ENCODE peak calls at places on chromosomes 13 and 19, in four cellular contexts. U is foreskin fibroblast, Y is BE2C, N is A549. Q is an unnamed sample.

GRCh38 chr13:114048463-114048862 is 74.6 kb upstream of the C13orf46 start:
- DNase-seq in Y (no peak), U (no peak), N (no peak), Q (no peak)

GRCh38 chr19:33426621-33427475 is 53.3 kb downstream of the CEBPG start:
- DNase-seq in Y (peak; percentile 4), N (no peak), U (no peak), Q (no peak)

GRCh38 chr13:111230385-111230930 is 90.0 kb upstream of the TEX29 start:
- DNase-seq in N (no peak), U (no peak), Y (no peak), Q (no peak)

GRCh38 chr19:39676004-39676403 is 20.3 kb downstream of the LGALS16 start:
- DNase-seq in U (no peak), N (peak; percentile 37), Y (no peak), Q (no peak)

GRCh38 chr19:4474504-4475136 is 2.5 kb downstream of the HDGFL2 start:
- DNase-seq in U (peak; percentile 37), Y (peak; percentile 89), N (no peak), Q (no peak)

GRCh38 chr19:4371209-4371897 is 28.0 kb downstream of the MPND start:
- DNase-seq in Y (no peak), N (no peak), U (no peak), Q (no peak)

GRCh38 chr13:64397699-64398098 is 2832.4 kb downstream of the PCDH9 start:
- DNase-seq in U (peak; percentile 0), N (no peak), Y (no peak), Q (no peak)

GRCh38 chr19:18046066-18046718 is 38.2 kb downstream of the ARRDC2 start:
- DNase-seq in N (peak; percentile 54), U (peak; percentile 84), Y (no peak), Q (peak; percentile 53)

GRCh38 chr13:33642374-33643065 is 175.4 kb upstream of the RFC3 start:
- DNase-seq in Y (no peak), N (peak; percentile 87), U (peak; percentile 82), Q (peak; percentile 34)

GRCh38 chr13:33717775-33718174 is 100.2 kb upstream of the RFC3 start:
- DNase-seq in U (peak; percentile 6), N (no peak), Y (no peak), Q (no peak)

GRCh38 chr19:43425567-43426392 is 11.1 kb downstream of the TEX101 start:
- DNase-seq in Y (no peak), N (peak; percentile 35), U (no peak), Q (no peak)

GRCh38 chr19:45076029-45076850 is at the start of gene ZNF296:
- DNase-seq in U (peak; percentile 65), Y (peak; percentile 82), N (peak; percentile 84), Q (no peak)

GRCh38 chr19:7901337-7901736 is 2.3 kb upstream of the MAP2K7 start:
- DNase-seq in U (no peak), N (no peak), Y (no peak), Q (no peak)

GRCh38 chr19:18173054-18173571 is 500 bp upstream of the IFI30 start:
- DNase-seq in Y (no peak), N (no peak), U (no peak), Q (no peak)

GRCh38 chr19:27889156-27889555 is 1323.8 kb downstream of the UQCRFS1 start:
- DNase-seq in Y (no peak), U (no peak), N (no peak), Q (no peak)

GRCh38 chr19:38265213-38265861 is 964 bp downstream of the SPINT2 start:
- DNase-seq in N (peak; percentile 87), U (no peak), Y (no peak), Q (no peak)

GRCh38 chr19:36747750-36748149 is 24.9 kb downstream of the ZNF850 start:
- DNase-seq in N (no peak), Y (no peak), U (no peak), Q (no peak)

GRCh38 chr19:44570984-44571684 is 41.7 kb upstream of the CEACAM20 start:
- DNase-seq in Y (peak; percentile 74), U (peak; percentile 62), N (peak; percentile 86), Q (no peak)

GRCh38 chr19:8158411-8159074 is 9.2 kb upstream of the FBN3 start:
- DNase-seq in Y (peak; percentile 55), N (peak; percentile 81), U (peak; percentile 46), Q (peak; percentile 42)

GRCh38 chr19:57949702-57950101 is 2.2 kb upstream of the ZNF256 start:
- DNase-seq in U (no peak), Y (no peak), N (no peak), Q (no peak)

GRCh38 chr19:31263317-31263716 is 85.9 kb downstream of the TSHZ3 start:
- DNase-seq in U (no peak), N (no peak), Y (no peak), Q (no peak)

GRCh38 chr19:14786421-14786851 is 8.1 kb upstream of the ADGRE2 start:
- DNase-seq in U (peak; percentile 2), N (no peak), Y (peak; percentile 20), Q (no peak)

GRCh38 chr13:67520886-67521285 is 290.8 kb upstream of the PCDH9 start:
- DNase-seq in Y (no peak), U (no peak), N (no peak), Q (no peak)

GRCh38 chr13:98507060-98507797 is 69.7 kb downstream of the STK24 start:
- DNase-seq in Y (peak; percentile 75), U (no peak), N (peak; percentile 32), Q (peak; percentile 60)

GRCh38 chr13:100399455-100399854 is 189.1 kb downstream of the GGACT start:
- DNase-seq in N (no peak), Y (no peak), U (no peak), Q (no peak)

GRCh38 chr13:41019027-41019487 is at the start of gene ELF1:
- DNase-seq in Y (no peak), N (peak; percentile 84), U (peak; percentile 22), Q (peak; percentile 70)

GRCh38 chr13:73338389-73338788 is 279.6 kb downstream of the KLF5 start:
- DNase-seq in Y (no peak), U (no peak), N (peak; percentile 39), Q (no peak)

GRCh38 chr19:29966594-29967249 is 24.7 kb downstream of the URI1 start:
- DNase-seq in N (peak; percentile 57), Y (no peak), U (no peak), Q (no peak)

GRCh38 chr13:112119192-112120030 is 52.5 kb downstream of the SOX1 start:
- DNase-seq in N (no peak), Y (no peak), U (no peak), Q (no peak)

GRCh38 chr13:44819245-44819644 is 170.0 kb downstream of the NUFIP1 start:
- DNase-seq in U (peak; percentile 65), Y (no peak), N (peak; percentile 79), Q (peak; percentile 78)

GRCh38 chr13:50037788-50038187 is 22.5 kb downstream of the KCNRG start:
- DNase-seq in Y (no peak), U (no peak), N (no peak), Q (no peak)

GRCh38 chr19:4933528-4933927 is 24.2 kb downstream of the UHRF1 start:
- DNase-seq in U (no peak), N (no peak), Y (no peak), Q (no peak)

GRCh38 chr19:6697291-6697690 is 23.2 kb downstream of the C3 start:
- DNase-seq in Y (no peak), U (no peak), N (no peak), Q (no peak)

GRCh38 chr13:52925775-52926285 is 77.4 kb upstream of the PCDH8 start:
- DNase-seq in N (no peak), Y (no peak), U (peak; percentile 0), Q (no peak)

GRCh38 chr19:55116232-55117062 is 990 bp downstream of the PPP1R12C start:
- DNase-seq in N (peak; percentile 67), Y (peak; percentile 65), U (peak; percentile 64), Q (no peak)

GRCh38 chr19:2602391-2603181 is 99.9 kb downstream of the GNG7 start:
- DNase-seq in U (peak; percentile 95), Y (peak; percentile 77), N (no peak), Q (peak; percentile 42)

GRCh38 chr19:54373781-54374266 is 9.1 kb upstream of the LAIR1 start:
- DNase-seq in U (no peak), N (no peak), Y (no peak), Q (no peak)

GRCh38 chr13:32045963-32046785 is 14.6 kb downstream of the FRY start:
- DNase-seq in N (no peak), U (no peak), Y (no peak), Q (peak; percentile 45)

GRCh38 chr13:52356327-52356726 is 49.6 kb downstream of the THSD1 start:
- DNase-seq in Y (no peak), U (no peak), N (no peak), Q (peak; percentile 57)

DNA sequence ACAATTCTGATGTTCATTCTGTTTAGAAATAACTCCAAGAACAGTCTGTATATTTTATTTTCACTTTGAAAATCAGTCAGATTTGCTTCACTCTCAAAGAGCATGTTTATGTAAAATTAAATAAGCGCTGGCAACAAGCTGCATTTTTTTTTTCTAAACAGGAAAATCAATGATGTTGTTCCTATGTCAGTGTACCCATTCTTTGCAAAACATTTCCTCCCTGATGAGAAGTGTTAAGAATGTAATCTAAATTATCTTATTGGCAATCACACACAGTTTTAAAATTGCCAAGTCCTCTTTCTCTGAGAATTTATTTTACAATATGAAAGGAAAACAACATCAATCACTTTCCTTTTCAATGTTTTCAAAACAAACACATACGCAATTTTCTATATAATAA is 333.8 kb downstream of the KCTD12 start:
- DNase-seq in Y (no peak), N (no peak), U (no peak), Q (no peak)
- TF ChIP-seq CTCF in Y (no peak), N (no peak), U (no peak), Q (no peak)

DNA sequence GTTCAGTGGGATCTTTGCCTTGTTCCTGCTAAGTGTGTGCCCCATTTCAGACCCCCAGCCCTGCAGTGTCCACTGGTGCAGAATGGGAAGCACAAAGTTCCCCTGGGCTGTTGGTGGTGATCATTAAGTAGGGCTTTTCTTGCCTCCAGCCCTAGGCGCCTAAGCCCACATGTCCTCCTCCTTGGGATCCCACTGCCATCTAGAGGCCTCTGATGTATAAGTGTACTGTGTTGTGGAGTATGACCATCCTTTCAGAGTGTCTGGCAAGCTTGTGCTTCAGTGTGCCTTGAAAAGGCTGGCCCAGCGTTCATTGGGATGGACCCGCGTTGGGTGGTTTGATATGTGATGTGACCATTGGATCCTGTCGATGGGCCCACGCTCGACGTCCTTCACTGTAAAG is 71.2 kb downstream of the WASF3 start:
- DNase-seq in U (no peak), N (peak; percentile 14), Y (no peak), Q (no peak)
- TF ChIP-seq CTCF in U (peak; percentile 6), N (no peak), Y (peak; percentile 25), Q (peak; percentile 15)

GRCh38 chr13:23349127-23349897 is 84.2 kb downstream of the SACS start:
- DNase-seq in N (no peak), U (peak; percentile 55), Y (no peak), Q (no peak)
- TF ChIP-seq CTCF in N (no peak), U (no peak), Y (no peak), Q (no peak)

GRCh38 chr13:24618219-24618955 is 61.8 kb upstream of the ATP12A start:
- DNase-seq in U (no peak), Y (no peak), N (no peak), Q (no peak)
- TF ChIP-seq CTCF in U (no peak), Y (no peak), N (no peak), Q (no peak)

GRCh38 chr13:109123971-109124370 is 494.6 kb downstream of the MYO16 start:
- DNase-seq in N (no peak), U (no peak), Y (no peak), Q (no peak)
- TF ChIP-seq CTCF in N (no peak), U (no peak), Y (no peak), Q (no peak)

Q was measured in kidney epithelial cell.